ENCODE peak calls at places on chromosomes 16 and 17, in six cellular contexts. V, Z, R, E, M and H are unnamed samples.

GRCh38 chr17:77216435-77216980 is 75.7 kb downstream of the SEC14L1 start:
- DNase-seq in V (no peak), Z (no peak), R (no peak), E (no peak), M (no peak), H (no peak)

GRCh38 chr17:41665566-41666335 is 22.9 kb upstream of the EIF1 start:
- DNase-seq in V (peak; percentile 90), Z (peak; percentile 81), R (peak; percentile 89), E (peak; percentile 71), M (peak; percentile 90), H (peak; percentile 92)

GRCh38 chr17:39903158-39903884 is 15.1 kb downstream of the GSDMB start:
- DNase-seq in V (no peak), Z (no peak), R (no peak), E (no peak), M (no peak), H (no peak)

GRCh38 chr17:8019161-8019560 is 16.7 kb downstream of the GUCY2D start:
- DNase-seq in V (no peak), Z (no peak), R (no peak), E (no peak), M (no peak), H (no peak)

GRCh38 chr17:1890758-1891450 is 61.1 kb downstream of the RPA1 start:
- DNase-seq in V (no peak), Z (no peak), R (no peak), E (no peak), M (no peak), H (no peak)

GRCh38 chr17:42179911-42180410 is 981 bp downstream of the KCNH4 start:
- DNase-seq in V (no peak), Z (no peak), R (peak; percentile 88), E (peak; percentile 46), M (peak; percentile 85), H (peak; percentile 86)

GRCh38 chr17:39014795-39015545 is 47.8 kb upstream of the FBXO47 start:
- DNase-seq in V (no peak), Z (no peak), R (no peak), E (no peak), M (no peak), H (no peak)

GRCh38 chr17:5055543-5055942 is 20.3 kb upstream of the SLC52A1 start:
- DNase-seq in V (peak; percentile 9), Z (peak; percentile 30), R (no peak), E (no peak), M (no peak), H (no peak)

GRCh38 chr16:58727796-58728568 is 6.1 kb downstream of the GOT2 start:
- DNase-seq in V (no peak), Z (no peak), R (no peak), E (no peak), M (no peak), H (no peak)

GRCh38 chr17:6231886-6232767 is 161.9 kb downstream of the WSCD1 start:
- DNase-seq in V (no peak), Z (peak; percentile 54), R (no peak), E (peak; percentile 71), M (no peak), H (no peak)

GRCh38 chr16:46885960-46886763 is 2.0 kb downstream of the GPT2 start:
- DNase-seq in V (peak; percentile 39), Z (no peak), R (peak; percentile 23), E (no peak), M (no peak), H (no peak)

GRCh38 chr17:59791603-59792457 is 84.4 kb downstream of the VMP1 start:
- DNase-seq in V (no peak), Z (no peak), R (no peak), E (no peak), M (no peak), H (no peak)